ENCODE peak calls at places on chromosomes 16 and 17, in nine cellular contexts. X is right lobe of liver, D is pancreas, F is heart left ventricle, O is stomach, T is sigmoid colon, P is left ventricle myocardium inferior, K is A549, W is esophagus muscularis mucosa. U is an unnamed sample. For H3K4me1, the result is how much of the 10 kb centered on the place peaks cover.

GRCh38 chr17:4951486-4951885 is 567 bp downstream of the ENO3 start:
- DNase-seq in P (no peak), F (peak), K (no peak), T (no peak), D (peak), O (no peak), X (no peak), W (no peak), U (no peak)

GRCh38 chr16:29806641-29807425 is 504 bp downstream of the MAZ start:
- DNase-seq in K (peak), P (peak), F (peak), O (peak), T (peak), W (no peak), D (peak), X (peak), U (peak)

GRCh38 chr17:77186141-77186604 is 45.4 kb downstream of the SEC14L1 start:
- DNase-seq in T (no peak), P (peak), X (no peak), O (no peak), W (no peak), D (no peak), K (no peak), F (no peak), U (no peak)

GRCh38 chr16:71726491-71727319 is 2.2 kb upstream of the PHLPP2 start:
- DNase-seq in K (no peak), F (no peak), D (no peak), O (no peak), P (no peak), X (no peak), W (no peak), T (no peak), U (no peak)

GRCh38 chr16:31148896-31149295 is 970 bp downstream of the PRSS36 start:
- DNase-seq in K (no peak), W (no peak), T (no peak), P (no peak), D (peak), F (no peak), O (no peak), X (no peak), U (no peak)

GRCh38 chr17:40177275-40177874 is at the start of gene RAPGEFL1:
- DNase-seq in F (peak), P (peak), O (peak), D (peak), T (peak), X (peak), W (peak), K (no peak), U (peak)

GRCh38 chr16:57971848-57972247 is 920 bp upstream of the CNGB1 start:
- DNase-seq in F (no peak), O (no peak), W (no peak), X (no peak), K (no peak), P (no peak), T (no peak), D (no peak), U (no peak)

GRCh38 chr16:29665294-29666077 is 2.4 kb downstream of the SPN start:
- DNase-seq in T (no peak), F (no peak), D (no peak), P (no peak), X (no peak), W (no peak), K (no peak), O (no peak), U (no peak)

GRCh38 chr17:64994781-64995538 is 61.6 kb downstream of the GNA13 start:
- DNase-seq in W (peak), O (no peak), D (no peak), K (no peak), X (no peak), T (no peak), F (no peak), P (no peak), U (no peak)

GRCh38 chr17:9817086-9817485 is 4.8 kb downstream of the GSG1L2 start:
- DNase-seq in D (peak), T (no peak), K (peak), X (no peak), W (no peak), O (peak), F (no peak), P (no peak), U (no peak)

GRCh38 chr17:15917439-15918027 is 27.4 kb upstream of the ADORA2B start:
- DNase-seq in O (no peak), X (no peak), W (no peak), T (no peak), D (no peak), F (no peak), P (no peak), K (no peak), U (no peak)

GRCh38 chr17:15919466-15919865 is 25.5 kb upstream of the ADORA2B start:
- DNase-seq in D (no peak), F (no peak), W (no peak), O (no peak), K (no peak), P (no peak), T (no peak), X (no peak), U (no peak)

GRCh38 chr17:15917021-15917438 is 27.9 kb upstream of the ADORA2B start:
- DNase-seq in K (no peak), F (no peak), O (no peak), X (no peak), W (no peak), P (no peak), T (no peak), D (no peak), U (no peak)

GRCh38 chr17:15918261-15918660 is 26.7 kb upstream of the ADORA2B start:
- DNase-seq in T (no peak), F (no peak), P (no peak), O (no peak), D (no peak), W (no peak), K (no peak), X (no peak), U (no peak)

DNA sequence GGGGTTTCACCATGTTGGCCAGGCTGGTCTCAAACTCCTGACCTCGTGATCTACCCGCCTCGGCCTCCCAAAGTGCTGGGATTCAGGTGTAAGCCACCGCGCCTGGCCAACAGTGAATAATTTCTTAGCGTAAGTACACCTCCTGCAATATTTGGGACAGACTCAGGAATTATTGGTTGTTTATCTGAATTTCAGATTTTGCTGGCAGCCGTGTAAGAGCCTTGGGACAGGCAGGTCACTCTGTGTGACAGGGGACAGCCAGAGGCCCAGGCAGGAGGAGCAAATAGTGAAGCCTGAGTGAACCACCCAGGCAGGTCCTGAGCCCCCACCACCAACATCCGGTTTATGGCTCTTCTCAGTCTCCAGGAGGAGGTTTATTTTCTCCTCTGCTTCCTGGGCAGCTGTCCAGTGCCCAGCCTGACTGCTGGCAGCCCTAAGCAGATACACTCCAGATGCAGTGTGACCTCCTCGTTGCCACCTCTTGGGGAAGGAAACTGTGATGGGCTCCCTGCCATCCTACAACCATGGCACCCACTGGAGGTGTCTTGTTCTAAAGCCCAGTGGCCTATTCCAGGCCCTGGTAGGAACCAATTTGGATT is 26.2 kb upstream of the ADORA2B start:
- DNase-seq in P (peak), W (no peak), K (peak), D (peak), F (no peak), O (peak), T (peak), X (no peak), U (peak)
- TF ChIP-seq CTCF in P (no peak), W (no peak), K (no peak), D (no peak), F (no peak), O (no peak), T (no peak), X (no peak), U (no peak)

DNA sequence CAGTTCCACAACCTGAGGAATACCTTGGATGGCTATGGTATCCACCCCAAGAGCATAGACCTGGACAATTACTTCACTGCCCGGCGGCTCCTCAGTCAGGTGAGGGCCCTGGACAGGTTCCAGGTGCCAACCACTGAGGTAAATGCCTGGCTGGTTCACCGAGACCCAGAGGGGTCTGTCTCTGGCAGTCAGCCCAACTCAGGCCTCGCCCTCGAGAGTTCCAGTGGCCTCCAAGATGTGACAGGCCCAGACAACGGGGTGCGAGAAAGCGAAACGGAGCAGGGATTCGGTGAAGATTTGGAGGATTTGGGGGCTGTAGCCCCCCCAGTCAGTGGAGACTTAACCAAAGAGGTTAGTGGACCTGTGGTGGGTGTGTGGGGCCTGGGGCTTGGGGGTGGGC is 3.1 kb downstream of the NFE2L1 start:
- DNase-seq in K (no peak), P (no peak), T (peak), D (peak), O (no peak), W (no peak), X (peak), F (no peak), U (no peak)
- H3K4me1 ChIP-seq in K (half or more), P (half or more), T (half or more), D (under half), O (half or more), W (half or more), X (under half), F (half or more), U (half or more)

DNA sequence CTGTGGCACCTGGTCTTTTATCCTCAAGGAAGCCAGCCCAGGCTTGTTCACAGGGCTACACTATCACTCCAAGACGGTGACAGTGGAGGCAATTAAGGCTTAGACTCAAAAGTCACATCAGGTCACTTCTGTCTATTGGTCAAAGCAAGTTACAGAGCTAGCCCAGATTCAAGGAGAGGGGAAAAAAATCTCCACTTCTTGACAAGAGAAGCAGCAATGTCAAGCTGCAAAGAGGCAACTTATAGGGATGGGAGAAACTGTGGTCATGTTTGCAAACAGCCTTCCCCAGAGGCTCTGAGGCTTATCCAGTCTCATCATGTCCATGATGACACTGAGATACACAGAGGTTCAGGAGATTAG is 31.6 kb downstream of the SERPINF1 start:
- DNase-seq in P (no peak), D (no peak), W (no peak), X (no peak), F (no peak), T (peak), K (no peak), O (no peak), U (no peak)
- H3K27ac ChIP-seq in P (no peak), D (no peak), W (no peak), X (no peak), F (peak), T (no peak), K (no peak), O (no peak), U (no peak)

GRCh38 chr16:67249762-67250327 is 1.1 kb downstream of the SLC9A5 start:
- DNase-seq in O (no peak), F (no peak), T (peak), K (no peak), X (no peak), D (peak), W (no peak), P (no peak), U (peak)

GRCh38 chr16:67249178-67249759 is 490 bp downstream of the SLC9A5 start:
- DNase-seq in O (no peak), K (no peak), D (peak), F (no peak), X (peak), P (no peak), W (no peak), T (peak), U (no peak)

GRCh38 chr16:67246945-67247697 is at the start of gene FHOD1:
- DNase-seq in D (peak), K (peak), O (peak), W (peak), T (peak), X (peak), F (peak), P (peak), U (peak)

GRCh38 chr16:67247698-67248400 is 568 bp upstream of the FHOD1 start:
- DNase-seq in K (no peak), W (no peak), O (no peak), X (no peak), T (no peak), F (no peak), D (no peak), P (no peak), U (no peak)

DNA sequence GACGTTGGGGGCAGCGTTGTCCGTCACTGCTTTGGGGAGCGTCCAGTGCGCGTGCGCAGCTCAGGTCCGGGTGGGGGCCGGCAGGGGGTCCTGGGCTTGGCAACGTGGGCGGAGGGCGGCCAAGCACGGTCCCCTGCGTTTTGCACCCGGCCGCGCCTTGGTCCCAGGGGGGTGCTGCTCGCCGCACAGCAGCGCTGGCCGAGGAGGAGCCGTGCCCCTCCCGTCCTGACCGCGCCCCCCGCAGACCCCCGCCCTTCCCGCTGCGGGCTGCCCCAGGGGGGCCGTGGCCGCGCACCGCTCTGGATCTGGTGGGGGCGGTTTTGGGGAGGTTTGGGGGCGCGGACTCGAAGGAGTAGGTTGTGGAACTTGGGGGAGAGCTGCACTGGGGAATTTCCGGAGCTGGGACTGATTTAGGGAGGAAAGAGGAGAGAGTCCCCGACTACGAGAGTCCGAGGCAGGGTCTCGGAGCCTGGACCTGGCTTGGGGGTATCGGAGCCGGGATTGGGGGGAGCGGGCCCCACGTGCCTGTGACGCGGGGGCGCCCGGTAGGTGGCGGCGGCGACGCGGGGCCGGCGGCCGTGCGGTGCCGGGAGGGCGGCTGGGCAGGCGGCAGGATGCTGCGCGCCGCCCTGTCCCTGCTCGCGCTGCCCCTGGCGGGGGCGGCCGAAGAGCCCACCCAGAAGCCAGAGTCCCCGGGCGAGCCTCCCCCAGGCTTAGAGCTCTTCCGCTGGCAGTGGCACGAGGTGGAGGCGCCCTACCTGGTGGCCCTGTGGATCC is at the start of gene SLC9A5:
- DNase-seq in W (no peak), P (peak), X (peak), T (peak), F (peak), O (no peak), K (no peak), D (peak), U (peak)
- TF ChIP-seq CTCF in W (peak), P (peak), X (no peak), T (no peak), F (no peak), O (no peak), K (no peak), D (no peak), U (no peak)

GRCh38 chr16:11668590-11669379 is 530 bp downstream of the SNN start:
- DNase-seq in D (peak), K (no peak), O (no peak), P (no peak), F (peak), W (no peak), X (peak), T (no peak), U (no peak)
- H3K4me1 ChIP-seq in D (under half), K (under half), O (half or more), P (half or more), F (half or more), W (half or more), X (under half), T (half or more), U (under half)

GRCh38 chr17:19768046-19768782 is 20.1 kb upstream of the ALDH3A1 start:
- DNase-seq in O (no peak), K (no peak), X (no peak), T (no peak), W (peak), D (no peak), P (no peak), F (no peak), U (no peak)
- H3K27ac ChIP-seq in O (no peak), K (no peak), X (no peak), T (no peak), W (no peak), D (no peak), P (no peak), F (no peak), U (no peak)